ENCODE peak calls at places on chromosomes 7 and 10, in seven cellular contexts. P, S, C, D, H, B and E are unnamed samples.
A peak's percentile ranks its signal among the peaks of the same experiment; 100 is the strongest.

GRCh38 chr10:116469437-116469836 is 41.8 kb downstream of the PNLIPRP3 start:
- DNase-seq in D (no peak), H (no peak), S (no peak), C (no peak), B (no peak), P (no peak), E (no peak)

GRCh38 chr10:68158031-68158430 is 48.7 kb downstream of the MYPN start:
- DNase-seq in H (no peak), D (no peak), B (no peak), C (no peak), P (no peak), S (no peak), E (no peak)

GRCh38 chr7:26307226-26307625 is 15.6 kb downstream of the SNX10 start:
- DNase-seq in P (no peak), B (peak; percentile 69), D (no peak), H (peak; percentile 8), S (peak; percentile 61), C (no peak), E (no peak)

GRCh38 chr10:59878289-59878688 is 28.1 kb downstream of the CCDC6 start:
- DNase-seq in C (no peak), D (no peak), B (no peak), S (no peak), P (no peak), H (no peak), E (no peak)

GRCh38 chr7:155377837-155378579 is 79.9 kb upstream of the EN2 start:
- DNase-seq in D (peak; percentile 11), P (no peak), B (no peak), S (no peak), H (peak; percentile 20), C (no peak), E (no peak)

GRCh38 chr10:72075184-72076115 is 12.9 kb downstream of the SPOCK2 start:
- DNase-seq in B (peak; percentile 54), D (no peak), C (no peak), S (peak; percentile 21), H (no peak), P (no peak), E (no peak)

GRCh38 chr10:89666138-89666537 is 21.1 kb upstream of the PANK1 start:
- DNase-seq in H (no peak), D (no peak), C (no peak), B (no peak), P (no peak), S (no peak), E (no peak)

GRCh38 chr7:107661081-107661864 is 645 bp downstream of the SLC26A4 start:
- DNase-seq in P (no peak), H (peak; percentile 48), S (peak; percentile 74), D (peak; percentile 52), B (peak; percentile 78), C (peak; percentile 48), E (peak; percentile 68)

GRCh38 chr10:105149371-105149871 is 508.3 kb downstream of the SORCS3 start:
- DNase-seq in C (no peak), B (no peak), H (no peak), D (peak; percentile 55), P (peak; percentile 49), S (no peak), E (no peak)

GRCh38 chr7:42511027-42511426 is 274.0 kb upstream of the GLI3 start:
- DNase-seq in B (no peak), C (no peak), P (no peak), H (peak; percentile 63), D (no peak), S (no peak), E (no peak)

GRCh38 chr10:110960333-110960712 is 40.9 kb downstream of the SHOC2 start:
- DNase-seq in D (no peak), P (no peak), B (no peak), H (no peak), S (no peak), C (no peak), E (no peak)

GRCh38 chr7:130942211-130942964 is 208.4 kb upstream of the KLF14 start:
- DNase-seq in S (no peak), P (no peak), H (peak; percentile 83), C (peak; percentile 62), D (peak; percentile 75), B (no peak), E (no peak)

GRCh38 chr7:6256709-6257535 is 15.5 kb downstream of the CYTH3 start:
- DNase-seq in C (peak; percentile 32), B (no peak), D (peak; percentile 83), S (peak; percentile 54), H (peak; percentile 92), P (peak; percentile 47), E (no peak)

GRCh38 chr10:56624082-56624481 is 263.0 kb upstream of the ZWINT start:
- DNase-seq in C (no peak), H (no peak), D (no peak), S (no peak), B (no peak), P (no peak), E (no peak)

GRCh38 chr10:56622335-56622973 is 261.4 kb upstream of the ZWINT start:
- DNase-seq in D (no peak), B (no peak), P (no peak), H (no peak), C (no peak), S (no peak), E (no peak)

DNA sequence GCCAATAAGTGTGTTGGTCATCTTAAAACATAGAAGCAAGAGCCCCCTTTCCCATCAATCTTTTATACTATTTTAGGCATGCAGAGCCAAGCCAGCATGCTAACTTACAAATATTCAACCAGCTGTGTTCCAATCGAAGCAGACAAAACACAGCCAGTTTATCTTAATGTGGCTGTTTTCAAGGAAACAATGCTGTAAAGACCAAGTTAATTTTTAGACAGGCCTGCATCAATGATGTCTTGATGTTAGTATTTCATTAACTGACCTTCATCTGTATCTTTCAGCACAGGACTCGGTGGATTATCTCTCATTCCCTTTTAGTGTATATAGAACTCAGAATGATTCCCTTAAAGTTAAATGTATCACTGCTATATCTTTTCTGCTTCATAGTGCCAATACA is 262.0 kb upstream of the ZWINT start:
- DNase-seq in D (no peak), B (no peak), H (no peak), S (no peak), P (no peak), C (no peak), E (no peak)
- H3K4me3 ChIP-seq in D (no peak overlapping the region), B (no peak overlapping the region), H (no peak overlapping the region), S (no peak overlapping the region), P (no peak overlapping the region), C (no peak overlapping the region), E (no peak overlapping the region)

GRCh38 chr7:1176891-1177373 is 16.9 kb upstream of the ZFAND2A start:
- DNase-seq in H (peak; percentile 83), D (peak; percentile 44), B (peak; percentile 90), C (peak; percentile 83), P (no peak), S (peak; percentile 86), E (no peak)
- TF ChIP-seq CTCF in H (peak; percentile 82), D (peak; percentile 67), B (peak; percentile 58), C (peak; percentile 76), P (peak; percentile 66), S (peak; percentile 64), E (peak; percentile 39)

GRCh38 chr10:49649294-49649693 is 30.2 kb upstream of the C10orf53 start:
- DNase-seq in D (peak; percentile 2), P (no peak), C (no peak), H (no peak), B (no peak), S (no peak), E (no peak)
- H3K4me3 ChIP-seq in D (no peak overlapping the region), P (no peak overlapping the region), C (no peak overlapping the region), H (no peak overlapping the region), B (no peak overlapping the region), S (no peak overlapping the region), E (no peak overlapping the region)

DNA sequence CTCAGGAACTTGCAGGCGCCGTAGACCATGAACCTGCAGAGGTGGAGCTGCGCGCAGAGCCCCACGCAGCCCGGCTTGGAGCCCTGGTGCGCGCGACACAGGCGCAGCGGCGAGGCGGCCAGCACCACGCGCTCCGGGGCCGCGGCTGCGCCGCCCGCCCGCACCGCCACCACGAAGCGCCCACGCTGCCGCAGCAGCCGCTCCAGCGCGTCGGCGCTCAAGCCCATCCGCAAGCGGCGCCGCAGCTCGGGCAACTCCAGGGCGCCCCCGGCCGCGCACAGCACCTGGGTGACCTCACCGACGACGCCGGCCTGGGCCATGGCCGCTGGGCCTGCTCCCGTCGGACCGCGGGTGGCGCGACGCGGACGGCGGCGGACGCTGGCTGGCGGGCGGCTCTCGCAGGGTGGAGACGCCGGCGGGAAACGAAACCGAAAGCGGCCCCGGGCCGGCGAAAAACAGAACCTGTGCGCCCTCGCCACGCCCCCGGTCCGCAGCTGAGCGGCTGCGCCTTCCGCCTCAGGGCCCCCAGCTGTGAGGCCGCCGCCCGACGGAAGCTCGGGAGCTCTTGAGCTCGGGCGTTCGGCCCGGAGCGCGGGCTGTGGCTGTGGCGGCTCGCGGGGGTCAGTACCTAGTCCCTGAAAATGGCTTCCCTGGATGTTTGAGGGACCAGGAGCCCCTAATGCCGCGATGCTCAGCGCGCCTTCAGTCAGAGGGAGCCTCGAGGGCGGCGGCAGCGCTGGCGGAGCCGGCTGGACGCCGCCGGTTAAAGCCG is at the start of gene PARP12:
- DNase-seq in B (peak; percentile 98), C (peak; percentile 95), P (peak; percentile 41), D (peak; percentile 85), H (peak; percentile 78), S (peak; percentile 97), E (peak; percentile 90)
- TF ChIP-seq CTCF in B (no peak), C (no peak), P (no peak), D (no peak), H (no peak), S (no peak), E (no peak)

GRCh38 chr7:88311675-88312036 is 5.0 kb upstream of the STEAP4 start:
- DNase-seq in D (peak; percentile 12), S (no peak), B (no peak), H (peak; percentile 1), P (no peak), C (no peak), E (no peak)
- H3K4me3 ChIP-seq in D (no peak overlapping the region), S (no peak overlapping the region), B (no peak overlapping the region), H (no peak overlapping the region), P (no peak overlapping the region), C (no peak overlapping the region), E (no peak overlapping the region)

GRCh38 chr7:117375380-117375779 is 51.9 kb downstream of the ASZ1 start:
- DNase-seq in H (peak; percentile 20), P (no peak), S (no peak), D (peak; percentile 13), B (no peak), C (no peak), E (no peak)
- TF ChIP-seq CTCF in H (peak; percentile 30), P (peak; percentile 40), S (no peak), D (peak; percentile 42), B (no peak), C (no peak), E (no peak)

GRCh38 chr10:130282492-130283233 is 146.5 kb downstream of the GLRX3 start:
- DNase-seq in S (no peak), B (no peak), P (no peak), C (no peak), H (no peak), D (no peak), E (no peak)

DNA sequence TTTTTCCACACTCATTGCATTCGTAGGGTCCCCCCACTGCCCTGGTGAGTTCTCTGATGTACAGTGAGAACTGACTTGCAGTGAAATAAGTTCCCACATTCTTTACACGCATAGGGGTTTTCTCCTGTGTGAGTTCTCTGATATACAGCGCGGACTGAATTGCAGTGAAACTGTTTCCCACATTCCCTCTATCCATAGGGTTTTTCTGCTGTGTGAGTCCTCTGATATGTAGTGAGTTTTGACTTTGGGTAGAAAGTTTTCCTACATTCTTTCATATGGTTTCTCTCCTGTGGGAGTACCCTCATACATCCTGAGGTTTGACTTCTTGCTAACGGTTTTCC is 147.0 kb downstream of the GLRX3 start:
- DNase-seq in S (no peak), B (no peak), H (no peak), P (no peak), D (no peak), C (no peak), E (no peak)
- H3K4me3 ChIP-seq in S (no peak overlapping the region), B (no peak overlapping the region), H (no peak overlapping the region), P (no peak overlapping the region), D (no peak overlapping the region), C (no peak overlapping the region), E (no peak overlapping the region)

GRCh38 chr10:22103701-22104100 is 100.2 kb upstream of the DNAJC1 start:
- DNase-seq in B (no peak), C (no peak), S (no peak), D (no peak), H (peak; percentile 21), P (no peak), E (no peak)
- TF ChIP-seq CTCF in B (peak; percentile 23), C (no peak), S (peak; percentile 19), D (peak; percentile 9), H (peak; percentile 38), P (no peak), E (no peak)